ENCODE peak calls at places on chromosomes 13 and 19, in ten cellular contexts. B is activated T-cell treated with anti-CD3 and anti-CD28 coated beads, Interleukin-2, amount 50 U/mL, for 72 hours; G is ovary; M is NCI-H1694 treated with DMSO at 0.1 percent for 48 hours; L is CD4-positive, alpha-beta T cell; N is mucosa of descending colon; T is adrenal gland; W is pons; U is GM23338; F is M059J. A is an unnamed sample.

GRCh38 chr19:30381366-30381765 is 9.2 kb downstream of the ZNF536 start:
- DNase-seq in B (no peak), G (no peak), M (no peak), L (no peak), N (no peak), T (no peak), W (no peak), U (no peak), F (no peak), A (no peak)

GRCh38 chr13:59043016-59043415 is 1120.7 kb downstream of the DIAPH3 start:
- DNase-seq in B (no peak), G (no peak), M (no peak), L (no peak), N (no peak), T (no peak), W (no peak), U (peak), F (no peak), A (no peak)

GRCh38 chr13:100610399-100611347 is 22.1 kb upstream of the GGACT start:
- DNase-seq in B (no peak), G (no peak), M (no peak), L (no peak), N (no peak), T (no peak), W (peak), U (no peak), F (no peak), A (no peak)

GRCh38 chr13:100274942-100275506 is 186.1 kb downstream of the PCCA start:
- DNase-seq in B (no peak), G (no peak), M (no peak), L (no peak), N (no peak), T (no peak), W (no peak), U (no peak), F (peak), A (no peak)

GRCh38 chr19:29806098-29806866 is 5.5 kb upstream of the CCNE1 start:
- DNase-seq in B (no peak), G (no peak), M (no peak), L (no peak), N (peak), T (peak), W (peak), U (peak), F (no peak), A (no peak)

GRCh38 chr13:105231579-105231978 is 1303.9 kb downstream of the EFNB2 start:
- DNase-seq in B (no peak), G (no peak), M (no peak), L (no peak), N (no peak), T (no peak), W (no peak), U (no peak), F (no peak), A (no peak)

GRCh38 chr13:110158201-110158600 is 148.8 kb downstream of the COL4A1 start:
- DNase-seq in B (no peak), G (no peak), M (no peak), L (no peak), N (no peak), T (no peak), W (no peak), U (no peak), F (no peak), A (no peak)

GRCh38 chr13:34816543-34816942 is 125.5 kb upstream of the NBEA start:
- DNase-seq in B (no peak), G (no peak), M (no peak), L (no peak), N (no peak), T (no peak), W (peak), U (no peak), F (peak), A (no peak)

GRCh38 chr19:2342656-2343288 is 14.3 kb downstream of the SPPL2B start:
- DNase-seq in B (no peak), G (no peak), M (no peak), L (no peak), N (peak), T (no peak), W (no peak), U (no peak), F (no peak), A (no peak)

GRCh38 chr19:18319591-18320135 is 3.2 kb downstream of the LSM4 start:
- DNase-seq in B (no peak), G (no peak), M (no peak), L (no peak), N (peak), T (no peak), W (no peak), U (no peak), F (no peak), A (no peak)

GRCh38 chr19:8257052-8257443 is 47.9 kb downstream of the CERS4 start:
- DNase-seq in B (no peak), G (no peak), M (no peak), L (no peak), N (no peak), T (no peak), W (no peak), U (peak), F (no peak), A (no peak)

GRCh38 chr19:35170359-35171061 is 16.0 kb downstream of the FXYD5 start:
- DNase-seq in B (no peak), G (no peak), M (no peak), L (no peak), N (no peak), T (no peak), W (peak), U (no peak), F (no peak), A (no peak)

GRCh38 chr19:49862411-49863253 is 4.7 kb downstream of the PNKP start:
- DNase-seq in B (no peak), G (peak), M (no peak), L (no peak), N (peak), T (no peak), W (no peak), U (peak), F (no peak), A (no peak)

GRCh38 chr19:34985249-34986022 is 14.7 kb upstream of the GRAMD1A start:
- DNase-seq in B (no peak), G (no peak), M (no peak), L (no peak), N (no peak), T (peak), W (no peak), U (peak), F (no peak), A (no peak)

GRCh38 chr19:10995926-10996600 is 35.2 kb downstream of the SMARCA4 start:
- DNase-seq in B (no peak), G (no peak), M (no peak), L (no peak), N (no peak), T (no peak), W (no peak), U (no peak), F (no peak), A (no peak)

GRCh38 chr13:31898383-31899071 is 133.0 kb upstream of the FRY start:
- DNase-seq in B (no peak), G (no peak), M (no peak), L (no peak), N (no peak), T (no peak), W (no peak), U (no peak), F (peak), A (no peak)

GRCh38 chr13:68323106-68323505 is 1093.0 kb upstream of the PCDH9 start:
- DNase-seq in B (no peak), G (no peak), M (no peak), L (no peak), N (no peak), T (no peak), W (no peak), U (no peak), F (no peak), A (no peak)

GRCh38 chr13:110150384-110151091 is 156.4 kb downstream of the COL4A1 start:
- DNase-seq in B (no peak), G (no peak), M (no peak), L (no peak), N (no peak), T (no peak), W (no peak), U (no peak), F (peak), A (no peak)

A was measured in NK-92 treated with Interleukin-12 subunit alpha and Interleukin-12 subunit beta, amount 100 ng/mL, for 24 hours.